ENCODE peak calls at places on chromosomes 13 and 19, in six cellular contexts. U is psoas muscle, V is GM04503, I is GM19239, H is NCI-H1930, L is T1000. X is an unnamed sample.

GRCh38 chr19:31261651-31262331 is 87.4 kb downstream of the TSHZ3 start:
- DNase-seq in U (no peak), V (no peak), H (no peak), L (no peak), I (no peak), X (no peak)

GRCh38 chr13:39712626-39713025 is 57.2 kb downstream of the COG6 start:
- DNase-seq in V (no peak), H (no peak), L (no peak), I (no peak), U (no peak), X (no peak)

GRCh38 chr13:67416047-67416925 is 186.2 kb upstream of the PCDH9 start:
- DNase-seq in H (peak), V (no peak), I (peak), U (no peak), L (no peak), X (no peak)

GRCh38 chr19:50427997-50428425 is 4.7 kb upstream of the MYBPC2 start:
- DNase-seq in V (peak), U (peak), L (no peak), I (no peak), H (peak), X (peak)

GRCh38 chr13:112545866-112546265 is 42.1 kb downstream of the TUBGCP3 start:
- DNase-seq in L (no peak), I (no peak), V (peak), U (no peak), H (no peak), X (no peak)

GRCh38 chr13:37427843-37428494 is 170.6 kb downstream of the POSTN start:
- DNase-seq in V (no peak), U (no peak), L (no peak), H (no peak), I (no peak), X (no peak)

GRCh38 chr13:73340069-73340468 is 281.3 kb downstream of the KLF5 start:
- DNase-seq in V (no peak), I (no peak), U (no peak), L (no peak), H (no peak), X (no peak)

GRCh38 chr13:94154362-94154761 is 325.1 kb downstream of the DCT start:
- DNase-seq in V (peak), I (no peak), U (peak), H (no peak), L (no peak), X (peak)

GRCh38 chr19:6890421-6890913 is 3.1 kb downstream of the ADGRE1 start:
- DNase-seq in H (no peak), U (no peak), L (no peak), V (no peak), I (no peak), X (no peak)

GRCh38 chr13:65217459-65217858 is 2012.7 kb downstream of the PCDH9 start:
- DNase-seq in U (no peak), H (no peak), V (no peak), L (no peak), I (no peak), X (no peak)

GRCh38 chr13:42495751-42496150 is 78.2 kb upstream of the TNFSF11 start:
- DNase-seq in I (no peak), V (no peak), H (no peak), U (no peak), L (no peak), X (no peak)

GRCh38 chr13:29435125-29435911 is 160.2 kb downstream of the SLC7A1 start:
- DNase-seq in L (peak), I (no peak), V (peak), U (no peak), H (no peak), X (no peak)

GRCh38 chr13:28220166-28220565 is 81.8 kb downstream of the PAN3 start:
- DNase-seq in I (no peak), H (no peak), U (no peak), L (no peak), V (no peak), X (no peak)

GRCh38 chr19:52206481-52206880 is 16.6 kb downstream of the PPP2R1A start:
- DNase-seq in L (no peak), U (peak), V (no peak), H (no peak), I (no peak), X (no peak)

GRCh38 chr19:18848860-18849661 is 17.3 kb downstream of the UPF1 start:
- DNase-seq in I (no peak), V (peak), H (no peak), U (peak), L (no peak), X (peak)

GRCh38 chr19:43224855-43225253 is 19.4 kb upstream of the PSG4 start:
- DNase-seq in U (no peak), H (no peak), I (no peak), L (no peak), V (no peak), X (no peak)

GRCh38 chr19:6204866-6205723 is 69.6 kb downstream of the ACSBG2 start:
- DNase-seq in I (no peak), V (no peak), H (no peak), U (no peak), L (no peak), X (no peak)

GRCh38 chr19:12064266-12065099 is at the start of gene ZNF844:
- DNase-seq in I (peak), U (peak), V (peak), H (peak), L (peak), X (peak)

GRCh38 chr13:51502206-51502651 is 49.4 kb upstream of the INTS6 start:
- DNase-seq in H (no peak), U (no peak), L (no peak), V (no peak), I (peak), X (no peak)

GRCh38 chr13:21074601-21075302 is 13.4 kb upstream of the LATS2 start:
- DNase-seq in L (no peak), H (no peak), I (no peak), U (no peak), V (no peak), X (no peak)

GRCh38 chr13:42883771-42884170 is 102.4 kb downstream of the FAM216B start:
- DNase-seq in L (peak), I (no peak), H (peak), V (peak), U (no peak), X (no peak)

GRCh38 chr13:35927554-35927953 is 203.6 kb downstream of the DCLK1 start:
- DNase-seq in H (no peak), I (no peak), L (peak), V (peak), U (no peak), X (no peak)

GRCh38 chr19:5989388-5990074 is 11.6 kb upstream of the RANBP3 start:
- DNase-seq in V (no peak), H (no peak), I (no peak), L (no peak), U (no peak), X (no peak)

GRCh38 chr19:40159744-40160143 is 31.5 kb upstream of the MAP3K10 start:
- DNase-seq in I (no peak), V (no peak), H (no peak), L (no peak), U (no peak), X (no peak)

GRCh38 chr19:47483200-47483599 is 819 bp downstream of the KPTN start:
- DNase-seq in I (no peak), V (no peak), U (no peak), H (no peak), L (no peak), X (no peak)

GRCh38 chr13:97226013-97226412 is 3.9 kb downstream of the MBNL2 start:
- DNase-seq in L (no peak), H (no peak), V (no peak), U (no peak), I (no peak), X (no peak)

GRCh38 chr13:50085063-50085462 is 69.8 kb downstream of the KCNRG start:
- DNase-seq in H (peak), L (no peak), U (no peak), I (no peak), V (no peak), X (no peak)

GRCh38 chr13:69619651-69620050 is 488.0 kb upstream of the ATXN8OS start:
- DNase-seq in U (no peak), L (no peak), H (no peak), I (no peak), V (no peak), X (no peak)

GRCh38 chr19:34274827-34275625 is 20.7 kb downstream of the GARRE1 start:
- DNase-seq in H (no peak), U (no peak), L (no peak), V (peak), I (no peak), X (no peak)

X was measured in tibial artery.